ENCODE peak calls at places on chromosomes 3 and 15, in nine cellular contexts. One of them, this sample, is unnamed.

GRCh38 chr15:60989696-60990095 is 239.4 kb downstream of the RORA start:
- ATAC-seq in natural killer cell: no peak
- ATAC-seq in activated naive CD4-positive, alpha-beta T cell treated with anti-CD3 and anti-CD28 coated beads, Interleukin-2, amount 50 U/mL, for 72 hours: no peak
- ATAC-seq in foreskin keratinocyte: no peak
- ATAC-seq in IMR-90: no peak
- ATAC-seq in activated CD8-positive, alpha-beta T cell treated with anti-CD3 and anti-CD28 coated beads, Interleukin-2, amount 10 ng/mL, durations not matched to agents 7 days and 5 days: no peak
- ATAC-seq in CD8-positive, alpha-beta T cell: no peak
- ATAC-seq in stimulated activated naive B cell treated with anti-CD40 and anti-IgM and Interleukin-4, amounts not matched to agents 10 μg/mL and 1 μg/mL and 100 μg/mL, for 72 hours: no peak
- ATAC-seq in left colon: no peak
- ATAC-seq in this sample: no peak

GRCh38 chr3:20324664-20325478 is 138.9 kb upstream of the SGO1 start:
- ATAC-seq in natural killer cell: no peak
- ATAC-seq in activated naive CD4-positive, alpha-beta T cell treated with anti-CD3 and anti-CD28 coated beads, Interleukin-2, amount 50 U/mL, for 72 hours: no peak
- ATAC-seq in foreskin keratinocyte: no peak
- ATAC-seq in IMR-90: no peak
- ATAC-seq in activated CD8-positive, alpha-beta T cell treated with anti-CD3 and anti-CD28 coated beads, Interleukin-2, amount 10 ng/mL, durations not matched to agents 7 days and 5 days: no peak
- ATAC-seq in CD8-positive, alpha-beta T cell: no peak
- ATAC-seq in stimulated activated naive B cell treated with anti-CD40 and anti-IgM and Interleukin-4, amounts not matched to agents 10 μg/mL and 1 μg/mL and 100 μg/mL, for 72 hours: peak
- ATAC-seq in left colon: no peak
- ATAC-seq in this sample: no peak

GRCh38 chr3:125401402-125401801 is 26.3 kb upstream of the ZNF148 start:
- ATAC-seq in natural killer cell: no peak
- ATAC-seq in activated naive CD4-positive, alpha-beta T cell treated with anti-CD3 and anti-CD28 coated beads, Interleukin-2, amount 50 U/mL, for 72 hours: no peak
- ATAC-seq in foreskin keratinocyte: no peak
- ATAC-seq in IMR-90: peak
- ATAC-seq in activated CD8-positive, alpha-beta T cell treated with anti-CD3 and anti-CD28 coated beads, Interleukin-2, amount 10 ng/mL, durations not matched to agents 7 days and 5 days: no peak
- ATAC-seq in CD8-positive, alpha-beta T cell: no peak
- ATAC-seq in stimulated activated naive B cell treated with anti-CD40 and anti-IgM and Interleukin-4, amounts not matched to agents 10 μg/mL and 1 μg/mL and 100 μg/mL, for 72 hours: no peak
- ATAC-seq in left colon: no peak
- ATAC-seq in this sample: no peak

GRCh38 chr15:76994001-76994400 is 925 bp upstream of the PSTPIP1 start:
- ATAC-seq in natural killer cell: no peak
- ATAC-seq in activated naive CD4-positive, alpha-beta T cell treated with anti-CD3 and anti-CD28 coated beads, Interleukin-2, amount 50 U/mL, for 72 hours: peak
- ATAC-seq in foreskin keratinocyte: peak
- ATAC-seq in IMR-90: no peak
- ATAC-seq in activated CD8-positive, alpha-beta T cell treated with anti-CD3 and anti-CD28 coated beads, Interleukin-2, amount 10 ng/mL, durations not matched to agents 7 days and 5 days: peak
- ATAC-seq in CD8-positive, alpha-beta T cell: peak
- ATAC-seq in stimulated activated naive B cell treated with anti-CD40 and anti-IgM and Interleukin-4, amounts not matched to agents 10 μg/mL and 1 μg/mL and 100 μg/mL, for 72 hours: no peak
- ATAC-seq in left colon: peak
- ATAC-seq in this sample: peak

GRCh38 chr15:72797338-72797689 is 13.8 kb upstream of the ADPGK start:
- ATAC-seq in natural killer cell: no peak
- ATAC-seq in activated naive CD4-positive, alpha-beta T cell treated with anti-CD3 and anti-CD28 coated beads, Interleukin-2, amount 50 U/mL, for 72 hours: peak
- ATAC-seq in foreskin keratinocyte: no peak
- ATAC-seq in IMR-90: no peak
- ATAC-seq in activated CD8-positive, alpha-beta T cell treated with anti-CD3 and anti-CD28 coated beads, Interleukin-2, amount 10 ng/mL, durations not matched to agents 7 days and 5 days: no peak
- ATAC-seq in CD8-positive, alpha-beta T cell: no peak
- ATAC-seq in stimulated activated naive B cell treated with anti-CD40 and anti-IgM and Interleukin-4, amounts not matched to agents 10 μg/mL and 1 μg/mL and 100 μg/mL, for 72 hours: no peak
- ATAC-seq in left colon: peak
- ATAC-seq in this sample: no peak

GRCh38 chr3:48232232-48232631 is 8.7 kb upstream of the ZNF589 start:
- ATAC-seq in natural killer cell: no peak
- ATAC-seq in activated naive CD4-positive, alpha-beta T cell treated with anti-CD3 and anti-CD28 coated beads, Interleukin-2, amount 50 U/mL, for 72 hours: no peak
- ATAC-seq in foreskin keratinocyte: no peak
- ATAC-seq in IMR-90: no peak
- ATAC-seq in activated CD8-positive, alpha-beta T cell treated with anti-CD3 and anti-CD28 coated beads, Interleukin-2, amount 10 ng/mL, durations not matched to agents 7 days and 5 days: no peak
- ATAC-seq in CD8-positive, alpha-beta T cell: no peak
- ATAC-seq in stimulated activated naive B cell treated with anti-CD40 and anti-IgM and Interleukin-4, amounts not matched to agents 10 μg/mL and 1 μg/mL and 100 μg/mL, for 72 hours: no peak
- ATAC-seq in left colon: peak
- ATAC-seq in this sample: no peak

GRCh38 chr15:72784233-72784876 is 797 bp upstream of the ADPGK start:
- ATAC-seq in natural killer cell: no peak
- ATAC-seq in activated naive CD4-positive, alpha-beta T cell treated with anti-CD3 and anti-CD28 coated beads, Interleukin-2, amount 50 U/mL, for 72 hours: peak
- ATAC-seq in foreskin keratinocyte: peak
- ATAC-seq in IMR-90: peak
- ATAC-seq in activated CD8-positive, alpha-beta T cell treated with anti-CD3 and anti-CD28 coated beads, Interleukin-2, amount 10 ng/mL, durations not matched to agents 7 days and 5 days: peak
- ATAC-seq in CD8-positive, alpha-beta T cell: peak
- ATAC-seq in stimulated activated naive B cell treated with anti-CD40 and anti-IgM and Interleukin-4, amounts not matched to agents 10 μg/mL and 1 μg/mL and 100 μg/mL, for 72 hours: peak
- ATAC-seq in left colon: peak
- ATAC-seq in this sample: peak

GRCh38 chr3:152620395-152620794 is 214.5 kb upstream of the P2RY1 start:
- ATAC-seq in natural killer cell: no peak
- ATAC-seq in activated naive CD4-positive, alpha-beta T cell treated with anti-CD3 and anti-CD28 coated beads, Interleukin-2, amount 50 U/mL, for 72 hours: no peak
- ATAC-seq in foreskin keratinocyte: no peak
- ATAC-seq in IMR-90: no peak
- ATAC-seq in activated CD8-positive, alpha-beta T cell treated with anti-CD3 and anti-CD28 coated beads, Interleukin-2, amount 10 ng/mL, durations not matched to agents 7 days and 5 days: no peak
- ATAC-seq in CD8-positive, alpha-beta T cell: no peak
- ATAC-seq in stimulated activated naive B cell treated with anti-CD40 and anti-IgM and Interleukin-4, amounts not matched to agents 10 μg/mL and 1 μg/mL and 100 μg/mL, for 72 hours: no peak
- ATAC-seq in left colon: no peak
- ATAC-seq in this sample: no peak

GRCh38 chr15:63323798-63324651 is 46.6 kb downstream of the APH1B start:
- ATAC-seq in natural killer cell: no peak
- ATAC-seq in activated naive CD4-positive, alpha-beta T cell treated with anti-CD3 and anti-CD28 coated beads, Interleukin-2, amount 50 U/mL, for 72 hours: no peak
- ATAC-seq in foreskin keratinocyte: no peak
- ATAC-seq in IMR-90: peak
- ATAC-seq in activated CD8-positive, alpha-beta T cell treated with anti-CD3 and anti-CD28 coated beads, Interleukin-2, amount 10 ng/mL, durations not matched to agents 7 days and 5 days: no peak
- ATAC-seq in CD8-positive, alpha-beta T cell: no peak
- ATAC-seq in stimulated activated naive B cell treated with anti-CD40 and anti-IgM and Interleukin-4, amounts not matched to agents 10 μg/mL and 1 μg/mL and 100 μg/mL, for 72 hours: no peak
- ATAC-seq in left colon: no peak
- ATAC-seq in this sample: peak

GRCh38 chr3:16724487-16724886 is 119.3 kb upstream of the DAZL start:
- ATAC-seq in natural killer cell: no peak
- ATAC-seq in activated naive CD4-positive, alpha-beta T cell treated with anti-CD3 and anti-CD28 coated beads, Interleukin-2, amount 50 U/mL, for 72 hours: no peak
- ATAC-seq in foreskin keratinocyte: no peak
- ATAC-seq in IMR-90: no peak
- ATAC-seq in activated CD8-positive, alpha-beta T cell treated with anti-CD3 and anti-CD28 coated beads, Interleukin-2, amount 10 ng/mL, durations not matched to agents 7 days and 5 days: no peak
- ATAC-seq in CD8-positive, alpha-beta T cell: no peak
- ATAC-seq in stimulated activated naive B cell treated with anti-CD40 and anti-IgM and Interleukin-4, amounts not matched to agents 10 μg/mL and 1 μg/mL and 100 μg/mL, for 72 hours: no peak
- ATAC-seq in left colon: no peak
- ATAC-seq in this sample: no peak

GRCh38 chr15:90084876-90085423 is 17.3 kb downstream of the IDH2 start:
- ATAC-seq in natural killer cell: no peak
- ATAC-seq in activated naive CD4-positive, alpha-beta T cell treated with anti-CD3 and anti-CD28 coated beads, Interleukin-2, amount 50 U/mL, for 72 hours: no peak
- ATAC-seq in foreskin keratinocyte: no peak
- ATAC-seq in IMR-90: no peak
- ATAC-seq in activated CD8-positive, alpha-beta T cell treated with anti-CD3 and anti-CD28 coated beads, Interleukin-2, amount 10 ng/mL, durations not matched to agents 7 days and 5 days: no peak
- ATAC-seq in CD8-positive, alpha-beta T cell: no peak
- ATAC-seq in stimulated activated naive B cell treated with anti-CD40 and anti-IgM and Interleukin-4, amounts not matched to agents 10 μg/mL and 1 μg/mL and 100 μg/mL, for 72 hours: no peak
- ATAC-seq in left colon: no peak
- ATAC-seq in this sample: no peak

This sample was measured in activated T-helper 17 cell treated with anti-CD3 and anti-CD28 coated beads, Interleukin-2, amount 50 U/mL, for 72 hours.